ENCODE peak calls at places on chromosomes 13 and 19, in nine cellular contexts. N, Q, L, B, D, Z, V, A and C are unnamed samples. For H3K36me3 and H3K4me1, the result is how much of the 10 kb centered on the place peaks cover.

GRCh38 chr13:82436099-82436585 is 1446.1 kb downstream of the SLITRK1 start:
- DNase-seq in Z (no peak), L (no peak), V (no peak), N (no peak), Q (no peak), B (no peak), D (no peak), A (no peak), C (no peak)

GRCh38 chr19:50639121-50640112 is at the start of gene SYT3:
- DNase-seq in Z (peak), A (no peak), B (no peak), N (no peak), V (no peak), Q (peak), D (no peak), L (peak), C (no peak)

GRCh38 chr13:110677731-110678545 is 28.0 kb downstream of the CARS2 start:
- DNase-seq in D (peak), Q (no peak), Z (no peak), N (no peak), A (no peak), L (no peak), B (no peak), V (no peak), C (no peak)

GRCh38 chr13:23175920-23176319 is 4.9 kb upstream of the SGCG start:
- DNase-seq in A (no peak), N (no peak), Z (no peak), D (no peak), Q (peak), L (no peak), V (no peak), B (no peak), C (no peak)

GRCh38 chr19:48633148-48634035 is 3.8 kb downstream of the DBP start:
- DNase-seq in D (no peak), Q (no peak), V (no peak), L (peak), A (no peak), Z (no peak), B (no peak), N (no peak), C (no peak)

GRCh38 chr13:105847532-105848295 is 687.7 kb downstream of the EFNB2 start:
- DNase-seq in Q (no peak), B (no peak), Z (no peak), L (no peak), N (no peak), A (no peak), V (no peak), D (no peak), C (no peak)

GRCh38 chr19:18675779-18676178 is 7.7 kb upstream of the CRTC1 start:
- DNase-seq in L (no peak), N (no peak), V (no peak), D (no peak), Q (peak), B (no peak), Z (peak), A (no peak), C (no peak)

GRCh38 chr13:41554626-41555386 is 97.5 kb downstream of the RGCC start:
- DNase-seq in A (no peak), L (no peak), V (no peak), Q (no peak), N (peak), B (no peak), D (no peak), Z (no peak), C (no peak)

GRCh38 chr19:10395003-10395402 is 8.3 kb downstream of the CDC37 start:
- DNase-seq in Z (no peak), V (no peak), Q (no peak), A (no peak), D (no peak), L (no peak), N (no peak), B (no peak), C (no peak)
- H3K36me3 ChIP-seq in Z (under half), V (under half), Q (under half), A (under half), D (half or more), L (under half), N (under half), B (under half), C (under half)

DNA sequence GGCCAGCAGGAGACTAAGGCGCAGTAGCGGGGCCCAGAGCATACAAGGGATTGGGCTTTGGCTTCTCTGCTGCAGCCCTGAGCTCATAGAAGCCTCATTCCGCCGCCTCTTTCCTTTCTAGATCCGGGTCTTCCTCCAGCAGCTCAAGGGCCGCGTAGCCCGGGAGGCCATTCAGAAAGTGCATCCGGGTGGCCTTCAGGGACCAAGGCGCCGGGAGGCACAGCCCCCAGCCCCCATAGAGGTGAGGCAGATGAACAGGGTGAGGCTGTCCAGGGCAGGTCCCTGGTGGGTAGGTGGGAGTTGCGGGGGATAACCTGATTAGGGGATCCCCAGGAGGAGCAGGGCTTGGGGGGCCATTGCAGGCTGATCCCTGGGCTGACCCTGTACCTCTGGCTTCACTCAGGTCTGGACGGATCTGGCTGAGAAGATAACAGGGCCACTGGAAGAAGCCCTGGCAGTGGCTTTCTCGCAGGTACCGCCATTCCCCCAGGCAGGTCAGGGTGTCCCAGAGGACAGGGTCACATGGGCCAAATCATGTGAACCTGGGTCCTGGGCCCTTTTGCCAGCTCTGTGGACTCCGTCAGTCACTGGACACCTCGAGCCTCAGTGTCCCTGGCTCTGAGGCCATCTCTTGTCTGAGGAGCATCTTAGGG is 1.3 kb downstream of the SNAPC2 start:
- DNase-seq in B (no peak), V (no peak), L (no peak), N (no peak), A (no peak), Q (no peak), Z (no peak), D (no peak), C (no peak)
- H3K4me1 ChIP-seq in B (under half), V (under half), L (under half), N (under half), A (under half), Q (under half), Z (under half), D (under half), C (under half)

DNA sequence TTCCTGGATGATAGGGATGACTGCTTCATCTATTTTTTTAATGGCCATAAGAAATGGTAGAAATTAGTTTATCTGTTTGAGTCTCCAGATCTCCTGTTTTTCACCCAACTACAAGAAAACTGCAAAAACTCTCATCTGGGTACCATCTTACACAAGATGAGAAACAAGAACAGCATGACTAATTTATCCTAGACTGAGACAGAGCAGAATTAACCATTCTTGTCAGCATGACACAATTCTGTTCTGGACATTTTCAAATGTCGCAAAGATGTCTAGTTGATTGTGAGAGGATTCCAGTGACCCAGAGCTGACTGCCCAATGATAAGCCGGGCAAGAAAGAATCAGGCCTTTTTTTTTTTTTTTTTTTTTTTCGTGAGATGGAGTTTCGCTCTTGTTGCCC is 12.8 kb downstream of the ZNF43 start:
- DNase-seq in B (no peak), Q (no peak), L (no peak), N (no peak), V (no peak), Z (no peak), A (no peak), D (no peak), C (no peak)
- H3K36me3 ChIP-seq in B (under half), Q (under half), L (under half), N (under half), V (under half), Z (under half), A (under half), D (under half), C (under half)

GRCh38 chr13:48400820-48401219 is 12.1 kb downstream of the LPAR6 start:
- DNase-seq in L (no peak), Q (no peak), A (no peak), V (no peak), Z (no peak), B (no peak), D (no peak), N (peak), C (peak)

GRCh38 chr13:48403151-48403631 is 9.7 kb downstream of the LPAR6 start:
- DNase-seq in Z (no peak), A (no peak), V (no peak), N (no peak), D (no peak), B (no peak), L (no peak), Q (no peak), C (peak)

GRCh38 chr13:48400090-48400694 is 12.7 kb downstream of the LPAR6 start:
- DNase-seq in L (no peak), N (peak), Q (no peak), D (no peak), A (no peak), Z (no peak), B (no peak), V (no peak), C (no peak)

GRCh38 chr13:48402325-48402962 is 10.5 kb downstream of the LPAR6 start:
- DNase-seq in N (peak), V (no peak), B (no peak), L (no peak), D (no peak), Z (no peak), A (no peak), Q (no peak), C (no peak)

GRCh38 chr13:48401480-48401879 is 11.4 kb downstream of the LPAR6 start:
- DNase-seq in V (no peak), L (no peak), A (no peak), Z (no peak), B (no peak), Q (no peak), N (no peak), D (no peak), C (no peak)
- H3K4me1 ChIP-seq in V (under half), L (under half), A (under half), Z (under half), B (under half), Q (under half), N (under half), D (under half), C (under half)

DNA sequence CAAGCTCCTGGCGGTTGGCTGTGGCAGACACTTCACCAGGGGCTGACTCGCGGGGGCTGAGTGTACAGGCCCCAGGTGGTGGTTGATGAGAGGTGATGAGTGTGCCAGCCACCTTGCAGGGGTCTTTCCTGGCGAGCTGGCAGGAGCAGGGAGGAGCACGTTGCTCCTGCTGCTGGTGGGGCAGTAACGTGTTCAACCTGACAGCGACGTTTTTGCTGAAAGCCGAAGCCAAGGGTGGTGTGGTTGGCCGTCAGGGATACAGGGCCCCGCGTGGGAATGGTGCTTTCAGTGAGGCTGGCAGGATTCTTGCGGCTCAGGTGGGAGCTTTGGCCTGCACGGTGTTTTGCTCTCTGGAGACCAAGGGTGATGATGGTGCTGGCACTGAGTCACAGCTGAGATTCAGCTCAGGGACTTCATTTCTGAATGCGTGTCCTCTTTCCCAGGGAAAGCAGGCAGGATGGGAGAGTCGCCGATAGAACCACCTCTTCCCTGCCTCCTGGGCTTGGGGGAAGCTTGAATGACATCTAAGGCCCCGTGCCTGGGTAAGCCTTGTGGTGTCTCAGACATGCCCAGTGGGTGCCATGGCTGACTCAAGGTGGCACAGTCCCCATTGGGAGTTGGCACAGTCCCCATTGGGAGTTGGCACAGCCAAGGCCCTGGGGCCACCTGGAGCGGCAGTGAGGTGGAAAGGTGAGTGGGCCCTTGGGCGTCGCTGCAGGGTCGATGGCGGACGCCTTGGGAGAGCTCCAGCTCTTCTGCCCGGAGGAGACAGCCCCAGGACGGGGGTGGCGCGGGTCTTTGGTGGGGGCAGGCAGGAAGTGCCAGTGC is 8.8 kb downstream of the DAZAP1 start:
- DNase-seq in N (peak), A (no peak), D (no peak), L (no peak), B (no peak), Z (no peak), Q (no peak), V (no peak), C (no peak)
- H3K36me3 ChIP-seq in N (under half), A (under half), D (half or more), L (under half), B (under half), Z (under half), Q (under half), V (under half), C (under half)